ENCODE peak calls at places on chromosomes 12 and 14, in seven cellular contexts. C is EL; Q is ACHN; I is fibroblast of villous mesenchyme; Y is naive thymus-derived CD8-positive, alpha-beta T cell; T is left ventricle myocardium superior; W is Caco-2. M is an unnamed sample.
A peak's percentile ranks its signal among the peaks of the same experiment; 100 is the strongest.

GRCh38 chr12:51977320-51977753 is 25.8 kb downstream of the ACVR1B start:
- DNase-seq in Q (no peak), W (peak; percentile 59), T (no peak), C (no peak), Y (no peak), I (peak; percentile 50), M (no peak)

GRCh38 chr12:9221476-9221875 is 13.3 kb upstream of the PZP start:
- DNase-seq in Y (no peak), I (no peak), Q (no peak), C (no peak), T (no peak), W (no peak), M (no peak)

GRCh38 chr14:95360828-95361227 is 41.1 kb upstream of the CLMN start:
- DNase-seq in Q (no peak), W (no peak), T (no peak), C (no peak), I (no peak), Y (no peak), M (no peak)

GRCh38 chr12:71686658-71687025 is 760 bp downstream of the TMEM19 start:
- DNase-seq in I (peak; percentile 51), W (no peak), T (no peak), Q (no peak), Y (no peak), C (no peak), M (no peak)

GRCh38 chr12:43407816-43408645 is 144.0 kb downstream of the ADAMTS20 start:
- DNase-seq in I (peak; percentile 22), C (no peak), W (no peak), Y (no peak), T (no peak), Q (no peak), M (no peak)

GRCh38 chr12:7497661-7498060 is 5.9 kb downstream of the CD163 start:
- DNase-seq in C (peak; percentile 50), I (no peak), Q (no peak), W (no peak), Y (no peak), T (no peak), M (no peak)

GRCh38 chr12:108611884-108612415 is 14.1 kb upstream of the TMEM119 start:
- DNase-seq in C (peak; percentile 82), T (no peak), Y (no peak), Q (peak; percentile 82), I (peak; percentile 82), W (no peak), M (no peak)

GRCh38 chr14:92556255-92556741 is 42.7 kb downstream of the RIN3 start:
- DNase-seq in C (no peak), T (no peak), W (no peak), I (no peak), Q (no peak), Y (no peak), M (no peak)

GRCh38 chr12:52517888-52518287 is 2.3 kb downstream of the KRT5 start:
- DNase-seq in C (no peak), I (no peak), Q (no peak), T (no peak), Y (no peak), W (no peak), M (peak; percentile 16)

GRCh38 chr14:100072783-100073346 is 7.6 kb downstream of the EVL start:
- DNase-seq in W (no peak), Y (peak; percentile 60), Q (no peak), T (peak; percentile 39), I (no peak), C (no peak), M (peak; percentile 52)

GRCh38 chr12:8038659-8039114 is 6.2 kb downstream of the FOXJ2 start:
- DNase-seq in Y (peak; percentile 11), T (peak; percentile 77), C (peak; percentile 55), Q (no peak), W (no peak), I (peak; percentile 71), M (peak; percentile 52)

GRCh38 chr12:85835810-85836715 is at the start of gene RASSF9:
- DNase-seq in W (peak; percentile 69), I (peak; percentile 80), C (peak; percentile 30), T (peak; percentile 74), Y (no peak), Q (peak; percentile 51), M (peak; percentile 76)

GRCh38 chr12:67910360-67911292 is 78.6 kb upstream of the IFNG-AS1 start:
- DNase-seq in I (peak; percentile 63), T (no peak), C (peak; percentile 97), W (no peak), Q (peak; percentile 93), Y (no peak), M (no peak)

GRCh38 chr12:47032644-47033043 is 46.8 kb upstream of the PCED1B start:
- DNase-seq in Y (no peak), W (no peak), C (peak; percentile 65), I (peak; percentile 76), Q (peak; percentile 84), T (no peak), M (no peak)

GRCh38 chr12:113766880-113767878 is 198.9 kb downstream of the RBM19 start:
- DNase-seq in W (peak; percentile 71), Y (no peak), Q (peak; percentile 92), I (peak; percentile 64), C (peak; percentile 90), T (no peak), M (no peak)

GRCh38 chr14:45610303-45610702 is 357.3 kb upstream of the MIS18BP1 start:
- DNase-seq in Y (no peak), T (no peak), C (peak; percentile 14), I (peak; percentile 3), W (no peak), Q (peak; percentile 26), M (no peak)

GRCh38 chr12:13505224-13505623 is 308.7 kb downstream of the EMP1 start:
- DNase-seq in W (no peak), C (no peak), Q (no peak), T (no peak), Y (no peak), I (no peak), M (no peak)

GRCh38 chr12:118330421-118331018 is 42.2 kb downstream of the TAOK3 start:
- DNase-seq in C (peak; percentile 82), I (peak; percentile 88), T (no peak), Q (no peak), W (no peak), Y (no peak), M (no peak)

M was measured in lung.